ENCODE peak calls at places on chromosomes 11 and 22, in eight cellular contexts. S is mesendoderm; Z is CD4-positive, alpha-beta T cell; E is brain microvascular endothelial cell; U is thyroid gland; C is tibial nerve; W is CD8-positive, alpha-beta T cell; G is caudate nucleus. J is an unnamed sample.

GRCh38 chr22:27598792-27599191 is 202.8 kb downstream of the MN1 start:
- DNase-seq in U (no peak), Z (no peak), G (no peak), W (no peak), S (no peak), E (no peak), C (no peak), J (no peak)

GRCh38 chr22:43066844-43067385 is 22.3 kb downstream of the TTLL1 start:
- DNase-seq in G (no peak), E (peak), Z (no peak), C (no peak), S (no peak), U (no peak), W (no peak), J (no peak)

GRCh38 chr11:69292221-69292648 is 1.7 kb upstream of the MYEOV start:
- DNase-seq in Z (peak), G (no peak), E (no peak), W (peak), C (no peak), U (no peak), S (peak), J (no peak)

GRCh38 chr11:27904358-27905055 is 203.4 kb downstream of the KIF18A start:
- DNase-seq in U (no peak), W (no peak), E (peak), G (no peak), S (no peak), Z (no peak), C (no peak), J (no peak)

GRCh38 chr11:2963112-2963754 is 28.9 kb downstream of the NAP1L4 start:
- DNase-seq in G (no peak), E (no peak), C (no peak), U (no peak), S (no peak), Z (no peak), W (no peak), J (no peak)

GRCh38 chr11:68942090-68942620 is 38.5 kb downstream of the IGHMBP2 start:
- DNase-seq in E (no peak), S (no peak), W (no peak), C (no peak), U (no peak), G (no peak), Z (no peak), J (no peak)

GRCh38 chr11:102552447-102553200 is 22.1 kb upstream of the MMP7 start:
- DNase-seq in S (peak), C (no peak), W (no peak), Z (no peak), E (no peak), G (no peak), U (peak), J (peak)

GRCh38 chr11:64650923-64651523 is 60.0 kb downstream of the SLC22A12 start:
- DNase-seq in Z (no peak), W (no peak), C (no peak), U (no peak), G (no peak), S (peak), E (peak), J (no peak)

GRCh38 chr22:37208401-37209139 is 3.7 kb downstream of the SSTR3 start:
- DNase-seq in G (no peak), U (no peak), S (no peak), W (no peak), C (no peak), E (no peak), Z (no peak), J (no peak)

GRCh38 chr11:36265793-36266628 is 23.2 kb downstream of the COMMD9 start:
- DNase-seq in C (peak), W (peak), Z (peak), S (peak), E (peak), G (no peak), U (peak), J (no peak)

GRCh38 chr22:42080287-42080686 is 787 bp downstream of the SMDT1 start:
- DNase-seq in W (no peak), G (peak), E (peak), S (peak), C (no peak), U (peak), Z (no peak), J (no peak)

GRCh38 chr11:118132385-118133151 is 20.1 kb downstream of the SCN4B start:
- DNase-seq in E (no peak), W (no peak), G (no peak), Z (no peak), S (no peak), C (no peak), U (no peak), J (no peak)

GRCh38 chr22:17985606-17986005 is 38.8 kb downstream of the MICAL3 start:
- DNase-seq in U (peak), C (no peak), S (no peak), G (no peak), E (no peak), Z (no peak), W (no peak), J (no peak)

GRCh38 chr22:39433476-39434242 is 23.2 kb upstream of the MGAT3 start:
- DNase-seq in E (no peak), W (no peak), Z (no peak), U (no peak), C (no peak), S (no peak), G (no peak), J (no peak)

GRCh38 chr11:36600155-36600554 is 2.1 kb upstream of the RAG2 start:
- DNase-seq in C (no peak), G (no peak), U (no peak), E (no peak), W (no peak), S (peak), Z (no peak), J (no peak)

GRCh38 chr22:43901976-43902643 is 10.3 kb upstream of the PNPLA5 start:
- DNase-seq in S (peak), W (no peak), U (no peak), G (no peak), Z (no peak), E (peak), C (no peak), J (no peak)

GRCh38 chr11:31397239-31397834 is 27.7 kb downstream of the DNAJC24 start:
- DNase-seq in E (no peak), Z (no peak), C (no peak), G (no peak), W (no peak), U (no peak), S (peak), J (no peak)

GRCh38 chr22:45268167-45268957 is 16.4 kb upstream of the UPK3A start:
- DNase-seq in E (no peak), G (no peak), U (peak), W (no peak), C (no peak), Z (no peak), S (peak), J (no peak)

GRCh38 chr22:49603016-49603415 is 224.7 kb downstream of the BRD1 start:
- DNase-seq in G (no peak), S (no peak), Z (no peak), U (no peak), W (no peak), E (no peak), C (no peak), J (no peak)

GRCh38 chr11:93939084-93939780 is 81.9 kb upstream of the HEPHL1 start:
- DNase-seq in S (no peak), W (no peak), U (no peak), Z (no peak), E (no peak), G (no peak), C (no peak), J (peak)

GRCh38 chr11:114243461-114244372 is 52.5 kb upstream of the NNMT start:
- DNase-seq in Z (no peak), G (no peak), C (no peak), W (no peak), E (no peak), U (no peak), S (no peak), J (no peak)

GRCh38 chr11:75369846-75370245 is 18.4 kb upstream of the ARRB1 start:
- DNase-seq in E (no peak), U (no peak), C (no peak), W (no peak), S (no peak), G (no peak), Z (no peak), J (no peak)

GRCh38 chr22:37298748-37299495 is 16.6 kb downstream of the CYTH4 start:
- DNase-seq in E (no peak), C (no peak), U (no peak), W (no peak), G (no peak), S (no peak), Z (no peak), J (no peak)

GRCh38 chr11:71247551-71248250 is 4.7 kb downstream of the SHANK2 start:
- DNase-seq in G (no peak), S (peak), Z (no peak), U (peak), E (no peak), C (no peak), W (no peak), J (no peak)

DNA sequence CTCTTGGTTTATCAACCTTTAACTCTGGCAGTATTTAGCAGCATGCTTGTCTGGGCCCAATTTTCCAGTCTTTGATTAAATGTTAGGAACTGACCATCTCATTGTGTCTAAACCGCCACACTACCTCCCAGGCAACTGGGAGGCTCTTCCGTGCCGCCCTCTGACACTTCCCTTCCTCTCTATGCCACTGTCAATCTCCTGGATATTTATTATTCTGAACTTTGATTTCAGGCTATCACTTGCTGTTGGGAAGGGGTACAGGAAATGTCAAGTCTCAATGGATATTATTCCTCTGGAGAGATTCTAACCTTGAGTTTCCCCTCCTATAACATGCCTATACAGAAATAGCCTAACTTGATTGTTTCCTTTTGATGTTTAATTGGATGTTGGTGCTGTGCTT is 222.9 kb upstream of the NARS2 start:
- DNase-seq in W (no peak), C (no peak), G (no peak), S (no peak), U (no peak), Z (no peak), E (no peak), J (no peak)
- H3K27ac ChIP-seq in W (no peak), C (no peak), G (no peak), S (no peak), U (no peak), Z (no peak), E (peak), J (peak)

GRCh38 chr11:63611395-63611747 is 2.9 kb downstream of the PLAAT3 start:
- DNase-seq in C (no peak), G (no peak), W (no peak), S (no peak), U (no peak), Z (no peak), E (no peak), J (no peak)

GRCh38 chr11:63612181-63612580 is 2.1 kb downstream of the PLAAT3 start:
- DNase-seq in G (no peak), S (no peak), C (no peak), W (no peak), U (no peak), Z (no peak), E (no peak), J (no peak)

GRCh38 chr11:63609536-63609935 is 4.7 kb downstream of the PLAAT3 start:
- DNase-seq in U (no peak), Z (no peak), W (no peak), G (no peak), E (no peak), S (no peak), C (no peak), J (no peak)

GRCh38 chr11:63609971-63610580 is 4.2 kb downstream of the PLAAT3 start:
- DNase-seq in E (no peak), Z (no peak), S (no peak), U (no peak), W (no peak), G (no peak), C (no peak), J (no peak)

GRCh38 chr11:63610604-63611394 is 3.4 kb downstream of the PLAAT3 start:
- DNase-seq in E (peak), C (no peak), W (no peak), U (peak), G (no peak), S (peak), Z (no peak), J (no peak)
- H3K27ac ChIP-seq in E (no peak), C (peak), W (no peak), U (no peak), G (peak), S (no peak), Z (no peak), J (no peak)

GRCh38 chr11:5225480-5225871 is 1.4 kb downstream of the HBB start:
- DNase-seq in G (no peak), E (no peak), S (no peak), Z (no peak), C (no peak), W (no peak), U (no peak), J (no peak)
- H3K27ac ChIP-seq in G (no peak), E (no peak), S (no peak), Z (no peak), C (no peak), W (no peak), U (no peak), J (no peak)

GRCh38 chr11:42812408-42812807 is 499.4 kb upstream of the API5 start:
- DNase-seq in W (no peak), S (no peak), E (no peak), Z (no peak), U (no peak), G (no peak), C (no peak), J (no peak)

GRCh38 chr11:42812960-42813359 is 498.8 kb upstream of the API5 start:
- DNase-seq in W (no peak), C (no peak), G (no peak), U (no peak), S (no peak), E (no peak), Z (no peak), J (no peak)
- H3K27ac ChIP-seq in W (no peak), C (no peak), G (no peak), U (no peak), S (no peak), E (no peak), Z (no peak), J (no peak)